ENCODE peak calls at places on chromosomes 13 and 19, in eight cellular contexts. J is lung microvascular endothelial cell, D is tibial artery, R is T-helper 2 cell, T is cardiac muscle cell, L is neural progenitor cell, W is Caco-2, P is hypothalamus. A is an unnamed sample.

GRCh38 chr13:57632276-57633140 is 964 bp downstream of the PCDH17 start:
- DNase-seq in P (peak; percentile 27), T (peak; percentile 12), R (no peak), J (peak; percentile 33), L (peak; percentile 57), D (peak; percentile 20), W (no peak), A (no peak)

GRCh38 chr13:73767747-73768315 is 366.4 kb downstream of the KLF12 start:
- DNase-seq in P (no peak), D (no peak), J (peak; percentile 3), T (no peak), W (peak; percentile 17), R (no peak), L (peak; percentile 50), A (no peak)

GRCh38 chr19:8361921-8362793 is 1.8 kb upstream of the ANGPTL4 start:
- DNase-seq in J (peak; percentile 99), T (peak; percentile 99), L (no peak), W (no peak), D (peak; percentile 97), P (peak; percentile 61), R (no peak), A (peak; percentile 86)

GRCh38 chr19:2711937-2712205 is 9.3 kb downstream of the DIRAS1 start:
- DNase-seq in P (no peak), D (no peak), L (no peak), R (no peak), W (no peak), J (no peak), T (no peak), A (no peak)

GRCh38 chr19:48010932-48011758 is 16.7 kb downstream of the ELSPBP1 start:
- DNase-seq in P (no peak), L (no peak), W (no peak), T (no peak), R (no peak), D (no peak), J (no peak), A (no peak)

GRCh38 chr19:52464798-52465470 is 11.6 kb downstream of the ZNF578 start:
- DNase-seq in D (no peak), T (no peak), W (peak; percentile 24), P (no peak), J (no peak), R (no peak), L (peak; percentile 79), A (no peak)

GRCh38 chr19:6429419-6430221 is 3.9 kb downstream of the SLC25A41 start:
- DNase-seq in L (no peak), P (no peak), W (no peak), J (no peak), T (no peak), D (no peak), R (no peak), A (no peak)

GRCh38 chr19:16235811-16236710 is 38.4 kb downstream of the AP1M1 start:
- DNase-seq in T (no peak), R (no peak), P (no peak), W (no peak), J (no peak), D (no peak), L (no peak), A (no peak)

GRCh38 chr19:9353011-9353410 is 9.8 kb upstream of the ZNF177 start:
- DNase-seq in D (no peak), P (no peak), J (no peak), W (no peak), L (no peak), T (no peak), R (no peak), A (no peak)

GRCh38 chr13:41562083-41562482 is 104.7 kb downstream of the RGCC start:
- DNase-seq in R (no peak), P (peak; percentile 53), L (no peak), W (no peak), D (no peak), J (peak; percentile 77), T (peak; percentile 90), A (no peak)

GRCh38 chr13:101346942-101347728 is 69.2 kb downstream of the NALCN start:
- DNase-seq in R (no peak), T (peak; percentile 7), D (no peak), J (no peak), W (no peak), P (no peak), L (no peak), A (no peak)

GRCh38 chr19:29681422-29682235 is 16.4 kb downstream of the PLEKHF1 start:
- DNase-seq in J (no peak), R (no peak), W (no peak), D (no peak), T (peak; percentile 57), P (no peak), L (no peak), A (no peak)